ENCODE peak calls at places on chromosomes 3 and 15, in five cellular contexts. One of them, this sample, is unnamed.

GRCh38 chr15:52114656-52115055 is 2.1 kb upstream of the BCL2L10 start:
- DNase-seq in choroid plexus epithelial cell: no peak
- DNase-seq in suprapubic skin: no peak
- DNase-seq in endodermal cell: peak
- DNase-seq in foreskin fibroblast: no peak
- DNase-seq in this sample: no peak

GRCh38 chr3:179068779-179069530 is 2.7 kb downstream of the ZMAT3 start:
- DNase-seq in choroid plexus epithelial cell: peak
- DNase-seq in suprapubic skin: no peak
- DNase-seq in endodermal cell: peak
- DNase-seq in foreskin fibroblast: peak
- DNase-seq in this sample: no peak

GRCh38 chr3:123081718-123082369 is 15.0 kb downstream of the PDIA5 start:
- DNase-seq in choroid plexus epithelial cell: no peak
- DNase-seq in suprapubic skin: no peak
- DNase-seq in endodermal cell: peak
- DNase-seq in foreskin fibroblast: no peak
- DNase-seq in this sample: no peak

GRCh38 chr3:61936344-61936937 is 375.1 kb downstream of the PTPRG start:
- DNase-seq in choroid plexus epithelial cell: peak
- DNase-seq in suprapubic skin: no peak
- DNase-seq in endodermal cell: peak
- DNase-seq in foreskin fibroblast: no peak
- DNase-seq in this sample: no peak

GRCh38 chr3:183698318-183698731 is 728 bp downstream of the YEATS2 start:
- DNase-seq in choroid plexus epithelial cell: peak
- DNase-seq in suprapubic skin: peak
- DNase-seq in endodermal cell: no peak
- DNase-seq in foreskin fibroblast: no peak
- DNase-seq in this sample: peak

GRCh38 chr15:64071931-64072765 is 21.5 kb downstream of the CIAO2A start:
- DNase-seq in choroid plexus epithelial cell: peak
- DNase-seq in suprapubic skin: no peak
- DNase-seq in endodermal cell: no peak
- DNase-seq in foreskin fibroblast: no peak
- DNase-seq in this sample: no peak

GRCh38 chr15:52857471-52857870 is 67.3 kb upstream of the ONECUT1 start:
- DNase-seq in choroid plexus epithelial cell: no peak
- DNase-seq in suprapubic skin: no peak
- DNase-seq in endodermal cell: peak
- DNase-seq in foreskin fibroblast: no peak
- DNase-seq in this sample: no peak

GRCh38 chr15:62886431-62887071 is 156.0 kb upstream of the TPM1 start:
- DNase-seq in choroid plexus epithelial cell: peak
- DNase-seq in suprapubic skin: no peak
- DNase-seq in endodermal cell: peak
- DNase-seq in foreskin fibroblast: peak
- DNase-seq in this sample: no peak

GRCh38 chr15:90664650-90665287 is 52.4 kb upstream of the BLM start:
- DNase-seq in choroid plexus epithelial cell: peak
- DNase-seq in suprapubic skin: peak
- DNase-seq in endodermal cell: no peak
- DNase-seq in foreskin fibroblast: peak
- DNase-seq in this sample: no peak

GRCh38 chr3:106628407-106628806 is 748.8 kb upstream of the CCDC54 start:
- DNase-seq in choroid plexus epithelial cell: peak
- DNase-seq in suprapubic skin: no peak
- DNase-seq in endodermal cell: no peak
- DNase-seq in foreskin fibroblast: peak
- DNase-seq in this sample: no peak
- TF ChIP-seq CTCF in choroid plexus epithelial cell: peak
- TF ChIP-seq CTCF in suprapubic skin: no peak
- TF ChIP-seq CTCF in endodermal cell: no peak
- TF ChIP-seq CTCF in foreskin fibroblast: no peak
- TF ChIP-seq CTCF in this sample: no peak

DNA sequence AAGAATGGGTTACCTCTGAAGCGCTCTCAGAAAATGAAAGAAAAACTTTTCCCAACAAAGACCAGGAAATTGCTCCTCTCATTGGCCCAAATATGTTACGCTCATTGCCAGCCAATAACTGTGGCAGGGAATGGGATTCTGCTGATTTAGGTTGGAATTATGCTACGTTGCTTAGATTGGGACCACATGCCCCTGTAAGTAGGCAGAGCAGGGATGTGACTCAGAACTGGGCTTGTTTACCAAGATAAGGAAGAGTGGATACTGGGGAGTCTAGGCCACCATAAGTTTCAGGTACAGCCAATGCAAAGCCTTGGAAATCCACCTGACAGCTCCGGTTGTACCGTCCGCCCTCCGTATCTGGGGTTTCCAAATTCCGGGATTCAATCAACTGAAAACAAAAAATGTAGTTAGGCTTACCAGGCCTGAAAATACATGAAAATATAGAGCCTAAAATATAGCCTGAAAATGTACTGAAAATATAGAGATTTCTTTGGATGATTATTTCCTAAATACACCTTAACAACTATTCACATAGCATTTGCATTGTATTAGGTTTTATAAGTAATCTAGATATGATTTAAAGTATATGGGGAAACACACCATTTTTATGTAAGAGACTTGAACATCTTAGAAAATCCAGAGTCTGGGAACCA is 1.5 kb upstream of the TCF12 start:
- DNase-seq in choroid plexus epithelial cell: no peak
- DNase-seq in suprapubic skin: no peak
- DNase-seq in endodermal cell: no peak
- DNase-seq in foreskin fibroblast: no peak
- DNase-seq in this sample: no peak
- TF ChIP-seq CTCF in choroid plexus epithelial cell: no peak
- TF ChIP-seq CTCF in suprapubic skin: no peak
- TF ChIP-seq CTCF in endodermal cell: no peak
- TF ChIP-seq CTCF in foreskin fibroblast: no peak
- TF ChIP-seq CTCF in this sample: no peak

DNA sequence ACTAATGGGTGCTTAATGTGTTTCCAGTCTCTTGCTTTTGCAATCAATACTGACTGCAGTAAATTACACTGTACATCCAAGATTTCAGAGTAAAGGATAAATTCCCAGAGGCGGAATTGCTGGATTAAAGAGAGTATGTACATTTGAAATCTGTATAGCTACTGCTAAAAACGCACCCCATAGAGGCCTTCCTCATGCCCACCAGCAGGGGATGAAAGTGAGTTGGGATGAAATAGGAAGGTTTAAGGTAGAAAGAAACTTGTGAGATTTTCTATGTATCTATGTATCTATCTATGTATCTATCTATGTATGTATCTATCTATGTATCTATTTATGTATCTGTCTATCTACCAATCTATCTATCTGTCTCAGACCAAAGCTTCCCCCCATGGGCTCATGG is 28.4 kb downstream of the TMEM44 start:
- DNase-seq in choroid plexus epithelial cell: peak
- DNase-seq in suprapubic skin: no peak
- DNase-seq in endodermal cell: no peak
- DNase-seq in foreskin fibroblast: no peak
- DNase-seq in this sample: no peak
- TF ChIP-seq CTCF in choroid plexus epithelial cell: peak
- TF ChIP-seq CTCF in suprapubic skin: peak
- TF ChIP-seq CTCF in endodermal cell: peak
- TF ChIP-seq CTCF in foreskin fibroblast: peak
- TF ChIP-seq CTCF in this sample: no peak

DNA sequence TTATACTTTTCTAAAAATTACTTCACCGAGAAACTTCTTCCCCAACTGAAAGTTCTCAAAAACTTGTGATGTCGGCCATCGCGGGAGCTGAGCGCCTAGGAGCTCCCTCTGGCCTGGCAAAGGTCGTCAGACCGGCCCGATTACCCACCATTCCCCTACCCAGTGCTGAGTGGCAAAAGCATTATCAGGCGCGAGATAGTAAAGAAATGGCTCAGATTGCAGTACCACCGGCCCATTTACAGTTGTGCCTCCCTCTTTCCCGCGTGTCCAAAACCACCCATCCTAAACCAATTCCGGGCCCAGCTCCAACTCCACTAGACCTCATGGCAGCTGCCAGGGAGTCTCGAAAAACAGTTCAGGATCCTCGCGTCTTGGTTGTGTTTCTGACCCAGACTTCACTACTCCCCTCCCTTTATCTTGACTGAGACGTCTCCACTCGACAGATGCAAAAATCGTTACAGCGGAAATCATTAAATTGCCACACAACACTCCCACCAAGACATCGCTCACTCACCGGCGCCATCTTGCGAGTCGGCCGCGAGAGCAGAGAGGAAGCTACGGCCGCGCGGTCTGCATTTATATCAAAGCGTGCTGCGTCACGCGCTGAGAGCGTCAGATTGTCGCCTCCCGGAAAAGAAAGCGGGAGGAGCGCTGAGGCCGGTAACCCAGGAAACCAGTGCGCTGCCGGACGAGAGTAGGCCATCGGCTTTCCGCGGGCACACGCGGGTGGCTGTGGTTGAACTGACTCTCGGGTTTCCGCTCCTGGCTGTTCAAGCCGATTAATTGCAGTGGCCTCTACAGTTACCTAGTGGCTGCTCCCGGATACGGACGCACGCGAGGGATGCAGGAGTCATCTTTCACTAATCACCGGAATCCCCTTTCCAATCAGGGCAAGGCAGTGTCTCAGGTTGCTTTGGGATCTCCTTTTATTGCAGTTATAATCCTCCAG is at the start of gene RPL22L1:
- DNase-seq in choroid plexus epithelial cell: peak
- DNase-seq in suprapubic skin: peak
- DNase-seq in endodermal cell: peak
- DNase-seq in foreskin fibroblast: peak
- DNase-seq in this sample: peak
- TF ChIP-seq CTCF in choroid plexus epithelial cell: peak
- TF ChIP-seq CTCF in suprapubic skin: peak
- TF ChIP-seq CTCF in endodermal cell: peak
- TF ChIP-seq CTCF in foreskin fibroblast: peak
- TF ChIP-seq CTCF in this sample: no peak

This sample was measured in activated B cell treated with CpG ODN at 0.5 μM for 24 hours.